ENCODE peak calls at places on chromosome 13, in eight cellular contexts. U is psoas muscle, S is neural progenitor cell, H is colonic mucosa, I is heart right ventricle, C is transverse colon, N is WERI-Rb-1, J is RWPE2. L is an unnamed sample.

GRCh38 chr13:24042710-24043440 is 117.6 kb upstream of the SPATA13 start:
- DNase-seq in U (no peak), S (no peak), H (no peak), I (no peak), C (no peak), N (no peak), J (no peak), L (no peak)

GRCh38 chr13:100789481-100789880 is 114.9 kb upstream of the TMTC4 start:
- DNase-seq in U (no peak), S (no peak), H (no peak), I (no peak), C (no peak), N (no peak), J (no peak), L (no peak)

GRCh38 chr13:111937763-111938375 is 129.1 kb upstream of the SOX1 start:
- DNase-seq in U (no peak), S (no peak), H (no peak), I (no peak), C (no peak), N (no peak), J (no peak), L (no peak)

GRCh38 chr13:41976491-41976890 is 15.6 kb upstream of the VWA8 start:
- DNase-seq in U (no peak), S (no peak), H (no peak), I (no peak), C (no peak), N (no peak), J (no peak), L (no peak)

GRCh38 chr13:113663934-113664333 is 3.1 kb upstream of the GRK1 start:
- DNase-seq in U (no peak), S (no peak), H (peak; percentile 41), I (no peak), C (peak; percentile 34), N (peak; percentile 7), J (no peak), L (no peak)

GRCh38 chr13:50645092-50645491 is 198.4 kb downstream of the DLEU7 start:
- DNase-seq in U (no peak), S (no peak), H (no peak), I (no peak), C (no peak), N (no peak), J (no peak), L (no peak)

GRCh38 chr13:96299235-96299634 is 209.3 kb downstream of the HS6ST3 start:
- DNase-seq in U (no peak), S (no peak), H (no peak), I (no peak), C (no peak), N (no peak), J (no peak), L (no peak)

GRCh38 chr13:80340643-80341097 is 256 bp downstream of the SPRY2 start:
- DNase-seq in U (no peak), S (no peak), H (no peak), I (no peak), C (no peak), N (no peak), J (no peak), L (peak; percentile 14)

GRCh38 chr13:30607908-30608307 is 9.8 kb upstream of the USPL1 start:
- DNase-seq in U (no peak), S (no peak), H (no peak), I (no peak), C (peak; percentile 57), N (no peak), J (no peak), L (no peak)

GRCh38 chr13:80339578-80339840 is 1.4 kb downstream of the SPRY2 start:
- DNase-seq in U (no peak), S (peak; percentile 65), H (peak; percentile 21), I (no peak), C (no peak), N (no peak), J (no peak), L (no peak)

GRCh38 chr13:49240017-49240416 is 7.7 kb upstream of the CDADC1 start:
- DNase-seq in U (no peak), S (peak; percentile 39), H (no peak), I (no peak), C (no peak), N (peak; percentile 11), J (no peak), L (no peak)

GRCh38 chr13:28476919-28477708 is 17.8 kb downstream of the FLT1 start:
- DNase-seq in U (no peak), S (no peak), H (no peak), I (no peak), C (no peak), N (no peak), J (no peak), L (no peak)

GRCh38 chr13:34817246-34817645 is 124.8 kb upstream of the NBEA start:
- DNase-seq in U (no peak), S (no peak), H (no peak), I (no peak), C (no peak), N (no peak), J (no peak), L (no peak)

GRCh38 chr13:113209336-113209879 is at the start of gene CUL4A:
- DNase-seq in U (peak; percentile 84), S (peak; percentile 95), H (peak; percentile 88), I (peak; percentile 85), C (peak; percentile 86), N (peak; percentile 94), J (peak; percentile 80), L (no peak)

GRCh38 chr13:20291675-20292074 is 59.6 kb upstream of the GJB6 start:
- DNase-seq in U (no peak), S (no peak), H (no peak), I (no peak), C (no peak), N (no peak), J (no peak), L (no peak)

GRCh38 chr13:56736966-56737365 is 403.8 kb upstream of the PRR20A start:
- DNase-seq in U (no peak), S (no peak), H (no peak), I (no peak), C (no peak), N (no peak), J (no peak), L (no peak)

GRCh38 chr13:80871481-80871880 is 530.6 kb upstream of the SPRY2 start:
- DNase-seq in U (no peak), S (no peak), H (no peak), I (no peak), C (no peak), N (no peak), J (no peak), L (no peak)

GRCh38 chr13:19984430-19985218 is 26.1 kb downstream of the ZMYM2 start:
- DNase-seq in U (no peak), S (peak; percentile 55), H (no peak), I (no peak), C (no peak), N (no peak), J (no peak), L (no peak)

GRCh38 chr13:97853550-97853949 is 99.9 kb upstream of the IPO5 start:
- DNase-seq in U (no peak), S (no peak), H (no peak), I (no peak), C (no peak), N (no peak), J (no peak), L (no peak)

GRCh38 chr13:73730014-73730413 is 404.2 kb downstream of the KLF12 start:
- DNase-seq in U (no peak), S (no peak), H (no peak), I (no peak), C (no peak), N (no peak), J (no peak), L (no peak)

DNA sequence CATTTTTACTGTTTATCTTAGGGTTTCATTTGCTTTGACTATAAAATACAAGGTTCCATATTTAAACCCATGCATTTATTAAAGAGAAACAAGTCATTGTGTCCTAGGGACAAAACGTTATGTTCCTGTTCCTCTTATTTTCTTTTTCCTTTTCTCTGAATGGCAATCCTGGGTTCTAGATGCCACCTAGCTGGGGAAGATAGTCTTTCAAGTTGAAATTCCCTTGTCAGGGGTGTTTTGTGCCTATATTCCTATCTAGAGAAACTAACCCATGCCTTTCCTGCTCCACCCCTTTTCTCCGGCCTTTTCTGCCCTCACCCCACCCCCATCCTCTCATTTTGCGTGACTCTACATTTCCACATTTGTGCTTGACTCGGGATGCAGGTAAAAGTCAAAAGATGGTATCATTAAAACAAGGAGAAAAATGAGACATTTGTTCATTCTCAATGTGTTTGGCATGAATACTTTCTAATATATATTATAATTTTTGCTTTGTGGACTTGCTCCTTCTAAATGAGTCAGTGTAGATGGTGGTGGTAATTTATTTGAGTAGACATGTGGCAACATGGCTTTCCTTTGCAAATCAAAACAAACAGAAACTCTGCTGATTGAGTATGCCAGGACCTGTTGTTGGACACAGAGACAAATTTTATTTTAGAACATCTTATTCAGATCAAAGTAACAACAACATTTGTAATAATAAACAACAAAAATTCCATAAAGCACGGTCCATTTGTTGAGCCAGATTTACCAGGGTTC is 26.8 kb upstream of the STARD13 start:
- DNase-seq in U (no peak), S (no peak), H (no peak), I (no peak), C (no peak), N (no peak), J (no peak), L (no peak)
- TF ChIP-seq CTCF in U (peak; percentile 43), S (no peak), H (no peak), I (peak; percentile 38), C (peak; percentile 11), N (no peak), J (peak; percentile 27), L (no peak)

GRCh38 chr13:83879431-83880171 is 2.7 kb downstream of the SLITRK1 start:
- DNase-seq in U (no peak), S (peak; percentile 43), H (no peak), I (no peak), C (no peak), N (peak; percentile 33), J (no peak), L (no peak)
- H3K27me3 ChIP-seq in U (peaks cover 6% of the 10 kb centered on the region), S (peaks cover 47% of the 10 kb centered on the region), H (no peaks in the 10 kb centered on the region), I (peaks cover 61% of the 10 kb centered on the region), C (peaks cover 47% of the 10 kb centered on the region), N (peaks cover 43% of the 10 kb centered on the region), J (peaks cover 41% of the 10 kb centered on the region), L (no peaks in the 10 kb centered on the region)

GRCh38 chr13:92827503-92827902 is 399.1 kb upstream of the GPC6 start:
- DNase-seq in U (no peak), S (no peak), H (no peak), I (no peak), C (no peak), N (no peak), J (no peak), L (no peak)

GRCh38 chr13:92826197-92826596 is 400.4 kb upstream of the GPC6 start:
- DNase-seq in U (no peak), S (no peak), H (no peak), I (no peak), C (no peak), N (no peak), J (no peak), L (no peak)

GRCh38 chr13:92821324-92821723 is 405.3 kb upstream of the GPC6 start:
- DNase-seq in U (no peak), S (no peak), H (no peak), I (no peak), C (no peak), N (no peak), J (no peak), L (no peak)

GRCh38 chr13:92823059-92823458 is 403.5 kb upstream of the GPC6 start:
- DNase-seq in U (no peak), S (no peak), H (no peak), I (no peak), C (no peak), N (no peak), J (no peak), L (no peak)
- TF ChIP-seq CTCF in U (no peak), S (no peak), H (no peak), I (no peak), C (no peak), N (no peak), J (no peak), L (no peak)

GRCh38 chr13:21671793-21672680 is 1.2 kb downstream of the FGF9 start:
- DNase-seq in U (no peak), S (peak; percentile 18), H (no peak), I (no peak), C (no peak), N (no peak), J (no peak), L (no peak)
- H3K27me3 ChIP-seq in U (peaks cover 8% of the 10 kb centered on the region), S (peaks cover 76% of the 10 kb centered on the region), H (peaks cover 10% of the 10 kb centered on the region), I (peaks cover 72% of the 10 kb centered on the region), C (peaks cover 69% of the 10 kb centered on the region), N (peaks cover 98% of the 10 kb centered on the region), J (peaks cover 61% of the 10 kb centered on the region), L (peaks cover 14% of the 10 kb centered on the region)